ENCODE peak calls at places on chromosomes 6 and 20, in four cellular contexts. M is heart left ventricle, X is WERI-Rb-1, S is HT-29. H is an unnamed sample.

GRCh38 chr20:36825374-36826104 is 50.4 kb upstream of the TLDC2 start:
- DNase-seq in M (no peak), X (no peak), S (no peak), H (no peak)

GRCh38 chr6:2158596-2159271 is 86.7 kb downstream of the GMDS start:
- DNase-seq in M (no peak), X (peak; percentile 24), S (peak; percentile 28), H (no peak)

GRCh38 chr6:35016417-35017221 is 124.5 kb downstream of the TCP11 start:
- DNase-seq in M (peak; percentile 74), X (no peak), S (no peak), H (peak; percentile 41)

GRCh38 chr20:25016471-25016870 is 23.9 kb upstream of the APMAP start:
- DNase-seq in M (peak; percentile 24), X (no peak), S (no peak), H (no peak)

GRCh38 chr6:46014511-46015118 is 1.0 kb downstream of the CLIC5 start:
- DNase-seq in M (peak; percentile 67), X (no peak), S (peak; percentile 55), H (no peak)

GRCh38 chr6:145866449-145867401 is 52.1 kb upstream of the FBXO30 start:
- DNase-seq in M (no peak), X (no peak), S (no peak), H (no peak)

GRCh38 chr20:50093240-50093639 is 19.7 kb downstream of the UBE2V1 start:
- DNase-seq in M (no peak), X (no peak), S (no peak), H (no peak)

GRCh38 chr6:116221067-116221466 is 32.8 kb downstream of the TSPYL4 start:
- DNase-seq in M (no peak), X (no peak), S (no peak), H (no peak)

GRCh38 chr6:114342086-114342825 is 567 bp downstream of the HS3ST5 start:
- DNase-seq in M (no peak), X (peak; percentile 37), S (no peak), H (no peak)

GRCh38 chr6:107815846-107816245 is 8.3 kb downstream of the SCML4 start:
- DNase-seq in M (no peak), X (no peak), S (no peak), H (no peak)

GRCh38 chr20:43840382-43841070 is 74.1 kb upstream of the TOX2 start:
- DNase-seq in M (no peak), X (no peak), S (peak; percentile 55), H (no peak)

GRCh38 chr6:7324520-7324919 is 11.5 kb upstream of the SSR1 start:
- DNase-seq in M (no peak), X (no peak), S (no peak), H (no peak)

GRCh38 chr6:16344756-16345155 is 106.4 kb downstream of the GMPR start:
- DNase-seq in M (no peak), X (no peak), S (peak; percentile 16), H (no peak)

GRCh38 chr20:47544852-47545251 is 43.2 kb downstream of the NCOA3 start:
- DNase-seq in M (no peak), X (no peak), S (no peak), H (no peak)

GRCh38 chr6:16163535-16164300 is 34.8 kb downstream of the MYLIP start:
- DNase-seq in M (no peak), X (no peak), S (no peak), H (no peak)

GRCh38 chr6:20997143-20997792 is 463.0 kb downstream of the CDKAL1 start:
- DNase-seq in M (no peak), X (no peak), S (no peak), H (no peak)

GRCh38 chr6:131917763-131918649 is 33.2 kb downstream of the CCN2 start:
- DNase-seq in M (no peak), X (peak; percentile 30), S (no peak), H (no peak)

GRCh38 chr6:68693271-68693670 is 58.2 kb downstream of the ADGRB3 start:
- DNase-seq in M (no peak), X (no peak), S (no peak), H (no peak)

GRCh38 chr6:42615518-42615917 is 51.7 kb downstream of the UBR2 start:
- DNase-seq in M (no peak), X (no peak), S (no peak), H (no peak)

GRCh38 chr6:148693882-148694484 is 52.8 kb upstream of the UST start:
- DNase-seq in M (no peak), X (no peak), S (no peak), H (no peak)

GRCh38 chr6:10779076-10779475 is 31.5 kb downstream of the TMEM14B start:
- DNase-seq in M (no peak), X (peak; percentile 62), S (no peak), H (no peak)

GRCh38 chr6:11711994-11712698 is 66.5 kb downstream of the ADTRP start:
- DNase-seq in M (no peak), X (peak; percentile 4), S (no peak), H (no peak)

GRCh38 chr6:156865019-156865629 is 87.9 kb downstream of the ARID1B start:
- DNase-seq in M (no peak), X (no peak), S (no peak), H (no peak)

GRCh38 chr6:138341176-138341575 is 36.5 kb upstream of the SMIM28 start:
- DNase-seq in M (no peak), X (no peak), S (no peak), H (no peak)

GRCh38 chr20:44768256-44768655 is 22.6 kb downstream of the KCNK15 start:
- DNase-seq in M (no peak), X (no peak), S (no peak), H (no peak)

GRCh38 chr20:35506872-35507638 is 22.4 kb downstream of the C20orf173 start:
- DNase-seq in M (peak; percentile 7), X (no peak), S (peak; percentile 35), H (no peak)

H was measured in uterus.